ENCODE peak calls at places on chromosomes 5 and 9, in six cellular contexts. W is stomach, P is MM.1S, Q is B cell, F is heart right ventricle, X is GM10248. E is an unnamed sample.

GRCh38 chr5:75891020-75891419 is 173.8 kb upstream of the POC5 start:
- DNase-seq in W (no peak), F (no peak), P (no peak), X (no peak), Q (no peak), E (no peak)

GRCh38 chr5:138339464-138339863 is 1.4 kb downstream of the FAM53C start:
- DNase-seq in W (no peak), Q (no peak), X (no peak), P (no peak), F (no peak), E (no peak)

GRCh38 chr9:35948901-35949318 is 9.0 kb downstream of the OR2S2 start:
- DNase-seq in X (no peak), F (no peak), W (no peak), P (no peak), Q (no peak), E (no peak)

GRCh38 chr5:10286552-10287227 is 21.0 kb downstream of the CMBL start:
- DNase-seq in W (no peak), Q (no peak), F (no peak), P (no peak), X (no peak), E (no peak)

GRCh38 chr5:1268666-1269065 is 26.2 kb downstream of the TERT start:
- DNase-seq in Q (no peak), W (no peak), F (no peak), X (no peak), P (peak; percentile 40), E (no peak)

GRCh38 chr5:5342784-5343183 is 79.7 kb upstream of the ICE1 start:
- DNase-seq in W (no peak), Q (no peak), P (no peak), X (no peak), F (no peak), E (no peak)

GRCh38 chr9:128912270-128912853 is 8.4 kb upstream of the PHYHD1 start:
- DNase-seq in P (no peak), W (no peak), F (no peak), Q (no peak), X (no peak), E (no peak)

GRCh38 chr5:19767987-19768386 is 220.0 kb downstream of the CDH18 start:
- DNase-seq in X (no peak), W (no peak), F (no peak), P (no peak), Q (no peak), E (no peak)

GRCh38 chr9:93918071-93918470 is 37.1 kb downstream of the BARX1 start:
- DNase-seq in X (no peak), F (no peak), W (no peak), Q (no peak), P (no peak), E (no peak)

GRCh38 chr9:120464176-120464575 is 115.8 kb downstream of the CDK5RAP2 start:
- DNase-seq in P (no peak), F (no peak), Q (no peak), X (no peak), W (no peak), E (no peak)

GRCh38 chr9:114289106-114289505 is 33.8 kb upstream of the ORM1 start:
- DNase-seq in X (no peak), F (no peak), P (no peak), Q (no peak), W (no peak), E (no peak)

GRCh38 chr5:35066260-35066795 is 18.6 kb upstream of the AGXT2 start:
- DNase-seq in F (no peak), Q (peak; percentile 15), P (no peak), W (no peak), X (peak; percentile 15), E (no peak)

GRCh38 chr5:60295423-60295822 is 401.9 kb upstream of the PDE4D start:
- DNase-seq in P (peak; percentile 43), F (peak; percentile 12), W (peak; percentile 39), Q (no peak), X (peak; percentile 9), E (no peak)

GRCh38 chr5:5497132-5497748 is 74.8 kb downstream of the ICE1 start:
- DNase-seq in W (no peak), Q (peak; percentile 56), P (peak; percentile 64), X (peak; percentile 57), F (peak; percentile 55), E (no peak)

GRCh38 chr5:107855171-107855570 is 184.4 kb upstream of the EFNA5 start:
- DNase-seq in Q (no peak), F (no peak), X (no peak), P (no peak), W (no peak), E (no peak)

GRCh38 chr9:76298497-76299144 is 95.6 kb downstream of the RFK start:
- DNase-seq in W (no peak), X (no peak), Q (no peak), F (no peak), P (no peak), E (no peak)

GRCh38 chr5:55600536-55601208 is 65.9 kb upstream of the PLPP1 start:
- DNase-seq in P (peak; percentile 43), Q (no peak), X (peak; percentile 24), F (peak; percentile 56), W (no peak), E (no peak)

GRCh38 chr5:180328296-180329137 is 24.6 kb downstream of the GFPT2 start:
- DNase-seq in P (peak; percentile 79), F (peak; percentile 70), X (peak; percentile 87), Q (peak; percentile 82), W (peak; percentile 88), E (peak; percentile 63)

GRCh38 chr5:175672976-175673648 is 15.2 kb downstream of the HRH2 start:
- DNase-seq in Q (no peak), P (no peak), F (no peak), X (no peak), W (no peak), E (no peak)

GRCh38 chr5:32805966-32806626 is 95.0 kb downstream of the NPR3 start:
- DNase-seq in P (no peak), F (no peak), W (no peak), Q (no peak), X (no peak), E (no peak)

GRCh38 chr9:75083188-75083976 is 4.6 kb downstream of the NMRK1 start:
- DNase-seq in X (no peak), P (no peak), Q (no peak), F (peak; percentile 19), W (peak; percentile 62), E (no peak)

GRCh38 chr9:88258012-88258411 is 119.7 kb upstream of the SPATA31C2 start:
- DNase-seq in W (no peak), F (peak; percentile 59), X (no peak), P (no peak), Q (no peak), E (no peak)

GRCh38 chr9:113901196-113901818 is 25.2 kb downstream of the ZNF618 start:
- DNase-seq in Q (no peak), W (no peak), X (no peak), P (no peak), F (no peak), E (no peak)

GRCh38 chr5:1320436-1321344 is 24.2 kb downstream of the CLPTM1L start:
- DNase-seq in F (no peak), X (no peak), W (no peak), Q (peak; percentile 7), P (peak; percentile 6), E (no peak)

GRCh38 chr9:133717113-133718031 is 20.8 kb downstream of the SARDH start:
- DNase-seq in P (no peak), W (no peak), X (no peak), Q (no peak), F (no peak), E (no peak)

GRCh38 chr5:160390787-160391696 is 8.8 kb downstream of the FAM200C start:
- DNase-seq in X (peak; percentile 32), Q (no peak), P (peak; percentile 33), W (no peak), F (no peak), E (no peak)
- TF ChIP-seq CTCF in X (peak; percentile 41), Q (peak; percentile 58), P (peak; percentile 52), W (no peak), F (peak; percentile 67), E (peak; percentile 45)

GRCh38 chr5:147512640-147513334 is 2.9 kb upstream of the DPYSL3 start:
- DNase-seq in X (no peak), P (no peak), Q (no peak), W (no peak), F (no peak), E (no peak)
- TF ChIP-seq CTCF in X (no peak), P (no peak), Q (no peak), W (no peak), F (no peak), E (no peak)

GRCh38 chr5:139839918-139840317 is 44.3 kb downstream of the PSD2 start:
- DNase-seq in Q (no peak), X (no peak), P (no peak), W (no peak), F (no peak), E (no peak)
- TF ChIP-seq CTCF in Q (no peak), X (no peak), P (no peak), W (no peak), F (no peak), E (no peak)

GRCh38 chr9:99401826-99402225 is 179.7 kb downstream of the SEC61B start:
- DNase-seq in X (no peak), P (no peak), Q (no peak), W (no peak), F (no peak), E (no peak)
- TF ChIP-seq CTCF in X (no peak), P (no peak), Q (no peak), W (no peak), F (no peak), E (no peak)

GRCh38 chr9:118331622-118332045 is 627.4 kb downstream of the TLR4 start:
- DNase-seq in W (no peak), P (no peak), X (no peak), F (peak; percentile 54), Q (no peak), E (no peak)
- TF ChIP-seq CTCF in W (no peak), P (no peak), X (no peak), F (no peak), Q (no peak), E (no peak)

DNA sequence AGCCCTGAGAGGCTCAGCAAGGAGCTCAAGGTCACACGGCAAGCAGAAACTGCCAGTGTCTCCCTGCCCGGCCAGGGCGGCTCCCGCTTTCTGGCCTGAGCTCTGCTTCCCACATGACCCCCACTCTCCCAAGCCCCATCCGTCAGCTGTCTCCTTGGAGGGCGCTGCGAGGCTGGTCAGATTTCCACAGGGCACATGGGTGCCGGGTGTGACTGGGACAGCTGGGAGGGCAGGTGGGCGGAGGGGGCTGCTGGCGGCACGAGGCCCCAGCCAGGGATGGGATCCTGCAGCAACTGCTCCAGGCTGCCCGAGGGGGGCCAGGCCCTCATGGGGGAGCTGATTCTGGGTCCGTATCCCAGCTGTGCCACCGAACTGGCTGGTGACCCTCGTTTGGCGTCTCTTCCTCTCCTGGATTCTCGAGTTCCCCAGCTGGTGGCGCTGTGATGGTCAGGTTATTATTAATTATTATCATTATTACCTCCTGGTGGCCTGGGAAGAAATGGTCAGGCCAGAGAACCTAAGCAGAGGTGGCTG is 12.9 kb upstream of the WDR38 start:
- DNase-seq in F (no peak), P (no peak), W (no peak), Q (peak; percentile 26), X (no peak), E (no peak)
- TF ChIP-seq CTCF in F (peak; percentile 20), P (peak; percentile 48), W (no peak), Q (peak; percentile 18), X (peak; percentile 13), E (no peak)

E was measured in mesothelial cell of epicardium.